ENCODE peak calls at places on chromosomes 16 and 17, in ten cellular contexts. F, A, G, Z, D, O, E, H, S and M are unnamed samples.

GRCh38 chr17:12959441-12959840 is 58.4 kb downstream of the ELAC2 start:
- DNase-seq in F (no peak), A (no peak), G (no peak), Z (no peak), D (no peak), O (no peak), E (peak), H (no peak), S (no peak), M (no peak)

GRCh38 chr16:31007684-31008083 is 2.8 kb downstream of the STX1B start:
- DNase-seq in F (no peak), A (no peak), G (no peak), Z (no peak), D (no peak), O (no peak), E (no peak), H (no peak), S (no peak), M (no peak)

GRCh38 chr16:73743665-73744496 is 552.7 kb upstream of the PSMD7 start:
- DNase-seq in F (no peak), A (no peak), G (no peak), Z (no peak), D (no peak), O (no peak), E (no peak), H (peak), S (peak), M (no peak)

GRCh38 chr16:80463303-80463702 is 77.5 kb upstream of the DYNLRB2 start:
- DNase-seq in F (no peak), A (no peak), G (no peak), Z (no peak), D (no peak), O (no peak), E (no peak), H (no peak), S (no peak), M (no peak)

GRCh38 chr17:74757502-74757901 is 9.1 kb downstream of the NHERF1 start:
- DNase-seq in F (no peak), A (no peak), G (no peak), Z (no peak), D (no peak), O (no peak), E (no peak), H (no peak), S (no peak), M (no peak)

GRCh38 chr16:6961704-6962103 is 370.9 kb upstream of the RBFOX1 start:
- DNase-seq in F (no peak), A (no peak), G (no peak), Z (no peak), D (no peak), O (no peak), E (no peak), H (no peak), S (no peak), M (no peak)

GRCh38 chr17:65568918-65569317 is 7.5 kb upstream of the AXIN2 start:
- DNase-seq in F (no peak), A (no peak), G (no peak), Z (no peak), D (no peak), O (no peak), E (no peak), H (no peak), S (no peak), M (no peak)

GRCh38 chr16:31253642-31254045 is 6.1 kb upstream of the ITGAM start:
- DNase-seq in F (peak), A (no peak), G (no peak), Z (no peak), D (no peak), O (no peak), E (no peak), H (no peak), S (no peak), M (no peak)

GRCh38 chr16:69890114-69890890 is 60.8 kb upstream of the CLEC18A start:
- DNase-seq in F (no peak), A (no peak), G (no peak), Z (no peak), D (peak), O (no peak), E (peak), H (peak), S (no peak), M (peak)

GRCh38 chr17:77490361-77491183 is 349.8 kb downstream of the SEC14L1 start:
- DNase-seq in F (no peak), A (no peak), G (no peak), Z (no peak), D (no peak), O (no peak), E (no peak), H (no peak), S (no peak), M (no peak)